ENCODE peak calls at places on chromosomes 2 and 18, in five cellular contexts. One of them, this sample, is unnamed.

GRCh38 chr2:3483227-3483985 is 35.9 kb downstream of the ADI1 start:
- DNase-seq in Calu3: no peak
- DNase-seq in B cell: no peak
- DNase-seq in hippocampal formation: peak
- DNase-seq in activated T-cell treated with anti-CD3 and anti-CD28 coated beads, Interleukin-2, amount 50 U/mL, for 72 hours: peak
- DNase-seq in this sample: no peak

GRCh38 chr2:128591841-128592822 is 273.5 kb upstream of the HS6ST1 start:
- DNase-seq in activated T-cell treated with anti-CD3 and anti-CD28 coated beads, Interleukin-2, amount 50 U/mL, for 72 hours: no peak
- DNase-seq in B cell: no peak
- DNase-seq in Calu3: no peak
- DNase-seq in hippocampal formation: no peak
- DNase-seq in this sample: no peak

GRCh38 chr18:48777026-48777736 is 173.6 kb downstream of the SMAD7 start:
- DNase-seq in B cell: peak
- DNase-seq in hippocampal formation: peak
- DNase-seq in Calu3: peak
- DNase-seq in activated T-cell treated with anti-CD3 and anti-CD28 coated beads, Interleukin-2, amount 50 U/mL, for 72 hours: peak
- DNase-seq in this sample: peak

GRCh38 chr2:178522950-178523595 is 42.8 kb downstream of the PLEKHA3 start:
- DNase-seq in hippocampal formation: peak
- DNase-seq in activated T-cell treated with anti-CD3 and anti-CD28 coated beads, Interleukin-2, amount 50 U/mL, for 72 hours: peak
- DNase-seq in B cell: peak
- DNase-seq in Calu3: peak
- DNase-seq in this sample: peak

GRCh38 chr2:101151859-101152194 is 645 bp upstream of the TBC1D8 start:
- DNase-seq in hippocampal formation: no peak
- DNase-seq in activated T-cell treated with anti-CD3 and anti-CD28 coated beads, Interleukin-2, amount 50 U/mL, for 72 hours: no peak
- DNase-seq in B cell: no peak
- DNase-seq in Calu3: no peak
- DNase-seq in this sample: no peak

GRCh38 chr18:37334494-37335125 is 231.0 kb downstream of the CELF4 start:
- DNase-seq in Calu3: no peak
- DNase-seq in activated T-cell treated with anti-CD3 and anti-CD28 coated beads, Interleukin-2, amount 50 U/mL, for 72 hours: no peak
- DNase-seq in B cell: no peak
- DNase-seq in hippocampal formation: no peak
- DNase-seq in this sample: no peak

GRCh38 chr2:84888401-84889276 is 7.8 kb upstream of the TRABD2A start:
- DNase-seq in hippocampal formation: peak
- DNase-seq in B cell: peak
- DNase-seq in Calu3: no peak
- DNase-seq in activated T-cell treated with anti-CD3 and anti-CD28 coated beads, Interleukin-2, amount 50 U/mL, for 72 hours: peak
- DNase-seq in this sample: no peak

GRCh38 chr2:10935953-10936942 is 24.5 kb downstream of the KCNF1 start:
- DNase-seq in hippocampal formation: no peak
- DNase-seq in activated T-cell treated with anti-CD3 and anti-CD28 coated beads, Interleukin-2, amount 50 U/mL, for 72 hours: no peak
- DNase-seq in B cell: no peak
- DNase-seq in Calu3: peak
- DNase-seq in this sample: peak

GRCh38 chr2:110120171-110121051 is 4.8 kb upstream of the MALL start:
- DNase-seq in Calu3: no peak
- DNase-seq in hippocampal formation: no peak
- DNase-seq in activated T-cell treated with anti-CD3 and anti-CD28 coated beads, Interleukin-2, amount 50 U/mL, for 72 hours: no peak
- DNase-seq in B cell: no peak
- DNase-seq in this sample: no peak

GRCh38 chr2:19774788-19775156 is 127.0 kb downstream of the TTC32 start:
- DNase-seq in hippocampal formation: no peak
- DNase-seq in activated T-cell treated with anti-CD3 and anti-CD28 coated beads, Interleukin-2, amount 50 U/mL, for 72 hours: no peak
- DNase-seq in B cell: no peak
- DNase-seq in Calu3: no peak
- DNase-seq in this sample: no peak

GRCh38 chr2:46737577-46737976 is 178.0 kb downstream of the MCFD2 start:
- DNase-seq in activated T-cell treated with anti-CD3 and anti-CD28 coated beads, Interleukin-2, amount 50 U/mL, for 72 hours: no peak
- DNase-seq in B cell: no peak
- DNase-seq in hippocampal formation: no peak
- DNase-seq in Calu3: peak
- DNase-seq in this sample: peak

GRCh38 chr2:202455114-202455513 is 79.0 kb downstream of the BMPR2 start:
- DNase-seq in hippocampal formation: no peak
- DNase-seq in activated T-cell treated with anti-CD3 and anti-CD28 coated beads, Interleukin-2, amount 50 U/mL, for 72 hours: no peak
- DNase-seq in Calu3: no peak
- DNase-seq in B cell: no peak
- DNase-seq in this sample: no peak

GRCh38 chr2:102258386-102259074 is 52.8 kb upstream of the IL1RL1 start:
- DNase-seq in hippocampal formation: no peak
- DNase-seq in Calu3: peak
- DNase-seq in B cell: no peak
- DNase-seq in activated T-cell treated with anti-CD3 and anti-CD28 coated beads, Interleukin-2, amount 50 U/mL, for 72 hours: peak
- DNase-seq in this sample: no peak

GRCh38 chr2:23423062-23423872 is 38.3 kb downstream of the KLHL29 start:
- DNase-seq in hippocampal formation: no peak
- DNase-seq in Calu3: no peak
- DNase-seq in B cell: no peak
- DNase-seq in activated T-cell treated with anti-CD3 and anti-CD28 coated beads, Interleukin-2, amount 50 U/mL, for 72 hours: no peak
- DNase-seq in this sample: no peak

GRCh38 chr2:239015769-239016675 is 168.1 kb downstream of the TWIST2 start:
- DNase-seq in Calu3: no peak
- DNase-seq in activated T-cell treated with anti-CD3 and anti-CD28 coated beads, Interleukin-2, amount 50 U/mL, for 72 hours: no peak
- DNase-seq in B cell: no peak
- DNase-seq in hippocampal formation: no peak
- DNase-seq in this sample: no peak

GRCh38 chr2:234031207-234031606 is 19.3 kb upstream of the SPP2 start:
- DNase-seq in Calu3: no peak
- DNase-seq in hippocampal formation: no peak
- DNase-seq in activated T-cell treated with anti-CD3 and anti-CD28 coated beads, Interleukin-2, amount 50 U/mL, for 72 hours: no peak
- DNase-seq in B cell: no peak
- DNase-seq in this sample: no peak

This sample was measured in HepG2.